ENCODE peak calls at places on chromosome 21, in seven cellular contexts. One of them, this sample, is unnamed.

GRCh38 chr21:34510148-34511142 is 1.6 kb downstream of the KCNE1 start:
- DNase-seq in adrenal gland: peak
- DNase-seq in upper lobe of right lung: peak
- DNase-seq in fibroblast of lung: peak
- DNase-seq in cardiac fibroblast: peak
- DNase-seq in HFF-Myc: no peak
- DNase-seq in ascending aorta: peak
- DNase-seq in this sample: peak

GRCh38 chr21:41008971-41009370 is 159.0 kb upstream of the BACE2 start:
- DNase-seq in adrenal gland: no peak
- DNase-seq in upper lobe of right lung: no peak
- DNase-seq in fibroblast of lung: no peak
- DNase-seq in cardiac fibroblast: no peak
- DNase-seq in HFF-Myc: no peak
- DNase-seq in ascending aorta: no peak
- DNase-seq in this sample: no peak

GRCh38 chr21:15848632-15849031 is 118.8 kb downstream of the USP25 start:
- DNase-seq in adrenal gland: no peak
- DNase-seq in upper lobe of right lung: no peak
- DNase-seq in fibroblast of lung: peak
- DNase-seq in cardiac fibroblast: peak
- DNase-seq in HFF-Myc: no peak
- DNase-seq in ascending aorta: no peak
- DNase-seq in this sample: no peak

GRCh38 chr21:34029724-34030528 is 43.5 kb upstream of the MRPS6 start:
- DNase-seq in adrenal gland: peak
- DNase-seq in upper lobe of right lung: no peak
- DNase-seq in fibroblast of lung: peak
- DNase-seq in cardiac fibroblast: peak
- DNase-seq in HFF-Myc: peak
- DNase-seq in ascending aorta: no peak
- DNase-seq in this sample: peak

GRCh38 chr21:34775793-34776192 is 107.0 kb downstream of the CLIC6 start:
- DNase-seq in adrenal gland: no peak
- DNase-seq in upper lobe of right lung: no peak
- DNase-seq in fibroblast of lung: no peak
- DNase-seq in cardiac fibroblast: no peak
- DNase-seq in HFF-Myc: no peak
- DNase-seq in ascending aorta: no peak
- DNase-seq in this sample: no peak

GRCh38 chr21:41521489-41522027 is 13.6 kb upstream of the TMPRSS2 start:
- DNase-seq in adrenal gland: no peak
- DNase-seq in upper lobe of right lung: no peak
- DNase-seq in fibroblast of lung: no peak
- DNase-seq in cardiac fibroblast: no peak
- DNase-seq in HFF-Myc: no peak
- DNase-seq in ascending aorta: no peak
- DNase-seq in this sample: no peak

GRCh38 chr21:35138665-35139381 is 89.7 kb upstream of the RUNX1 start:
- DNase-seq in adrenal gland: no peak
- DNase-seq in upper lobe of right lung: no peak
- DNase-seq in fibroblast of lung: peak
- DNase-seq in cardiac fibroblast: peak
- DNase-seq in HFF-Myc: no peak
- DNase-seq in ascending aorta: no peak
- DNase-seq in this sample: peak

GRCh38 chr21:17139696-17140095 is 373.1 kb upstream of the CXADR start:
- DNase-seq in adrenal gland: no peak
- DNase-seq in upper lobe of right lung: no peak
- DNase-seq in fibroblast of lung: peak
- DNase-seq in cardiac fibroblast: peak
- DNase-seq in HFF-Myc: no peak
- DNase-seq in ascending aorta: no peak
- DNase-seq in this sample: no peak

GRCh38 chr21:37257526-37257966 is 9.6 kb downstream of the VPS26C start:
- DNase-seq in adrenal gland: peak
- DNase-seq in upper lobe of right lung: peak
- DNase-seq in fibroblast of lung: peak
- DNase-seq in cardiac fibroblast: peak
- DNase-seq in HFF-Myc: no peak
- DNase-seq in ascending aorta: no peak
- DNase-seq in this sample: peak

GRCh38 chr21:33268392-33268735 is 2.2 kb downstream of the IL10RB start:
- DNase-seq in adrenal gland: no peak
- DNase-seq in upper lobe of right lung: no peak
- DNase-seq in fibroblast of lung: no peak
- DNase-seq in cardiac fibroblast: no peak
- DNase-seq in HFF-Myc: no peak
- DNase-seq in ascending aorta: no peak
- DNase-seq in this sample: no peak

GRCh38 chr21:24110846-24111245 is 1496.4 kb downstream of the MRPL39 start:
- DNase-seq in adrenal gland: no peak
- DNase-seq in upper lobe of right lung: no peak
- DNase-seq in fibroblast of lung: no peak
- DNase-seq in cardiac fibroblast: peak
- DNase-seq in HFF-Myc: no peak
- DNase-seq in ascending aorta: no peak
- DNase-seq in this sample: no peak

GRCh38 chr21:32348604-32349332 is 44.0 kb downstream of the URB1 start:
- DNase-seq in adrenal gland: peak
- DNase-seq in upper lobe of right lung: no peak
- DNase-seq in fibroblast of lung: no peak
- DNase-seq in cardiac fibroblast: no peak
- DNase-seq in HFF-Myc: no peak
- DNase-seq in ascending aorta: no peak
- DNase-seq in this sample: no peak

GRCh38 chr21:16424331-16424749 is 694.6 kb downstream of the USP25 start:
- DNase-seq in adrenal gland: no peak
- DNase-seq in upper lobe of right lung: no peak
- DNase-seq in fibroblast of lung: peak
- DNase-seq in cardiac fibroblast: peak
- DNase-seq in HFF-Myc: no peak
- DNase-seq in ascending aorta: no peak
- DNase-seq in this sample: no peak

DNA sequence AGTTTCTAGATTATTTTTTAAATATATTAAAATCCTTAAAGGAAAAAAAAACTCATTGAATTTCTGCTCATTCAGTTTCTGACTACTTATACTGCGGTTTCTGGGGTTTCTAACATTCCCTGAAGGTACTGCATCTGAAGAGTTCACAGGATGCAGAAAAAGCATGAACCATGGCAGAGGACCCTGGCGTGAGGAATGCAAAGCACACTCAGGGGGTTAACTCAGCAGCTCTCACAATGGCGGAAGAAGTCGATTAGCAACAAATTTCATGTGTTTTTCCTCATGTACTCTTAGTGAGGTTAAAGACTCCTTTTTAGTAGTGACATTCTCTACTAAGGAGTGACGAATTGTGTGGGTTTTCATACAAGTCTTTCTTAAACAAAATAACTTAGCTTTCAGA is 975.6 kb downstream of the NCAM2 start:
- DNase-seq in adrenal gland: no peak
- DNase-seq in upper lobe of right lung: no peak
- DNase-seq in fibroblast of lung: peak
- DNase-seq in cardiac fibroblast: no peak
- DNase-seq in HFF-Myc: no peak
- DNase-seq in ascending aorta: no peak
- DNase-seq in this sample: no peak
- TF ChIP-seq CTCF in adrenal gland: no peak
- TF ChIP-seq CTCF in upper lobe of right lung: no peak
- TF ChIP-seq CTCF in fibroblast of lung: peak
- TF ChIP-seq CTCF in cardiac fibroblast: no peak
- TF ChIP-seq CTCF in HFF-Myc: no peak
- TF ChIP-seq CTCF in ascending aorta: no peak
- TF ChIP-seq CTCF in this sample: no peak

DNA sequence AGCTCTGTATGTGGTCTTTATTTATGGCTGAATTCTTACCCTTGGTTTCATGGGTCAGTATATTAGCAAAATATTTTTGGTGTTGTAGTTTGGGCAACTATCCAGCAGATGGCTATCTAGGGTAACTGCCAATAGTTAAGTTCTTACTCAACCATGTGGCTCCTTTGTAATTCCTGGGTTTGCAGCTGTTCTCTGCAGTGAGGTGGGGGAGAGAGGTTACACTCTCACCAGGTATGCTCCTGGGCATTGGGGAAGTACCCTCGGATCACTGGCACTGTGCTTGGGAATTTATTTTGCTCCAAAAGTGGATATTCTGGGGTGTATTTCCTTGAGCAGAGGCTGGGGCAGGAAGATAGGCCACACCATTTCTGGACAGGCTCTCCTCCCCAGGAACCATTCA is 436.7 kb upstream of the TMPRSS15 start:
- DNase-seq in adrenal gland: no peak
- DNase-seq in upper lobe of right lung: no peak
- DNase-seq in fibroblast of lung: peak
- DNase-seq in cardiac fibroblast: peak
- DNase-seq in HFF-Myc: no peak
- DNase-seq in ascending aorta: no peak
- DNase-seq in this sample: no peak
- TF ChIP-seq CTCF in adrenal gland: no peak
- TF ChIP-seq CTCF in upper lobe of right lung: no peak
- TF ChIP-seq CTCF in fibroblast of lung: peak
- TF ChIP-seq CTCF in cardiac fibroblast: peak
- TF ChIP-seq CTCF in HFF-Myc: peak
- TF ChIP-seq CTCF in ascending aorta: no peak
- TF ChIP-seq CTCF in this sample: peak

DNA sequence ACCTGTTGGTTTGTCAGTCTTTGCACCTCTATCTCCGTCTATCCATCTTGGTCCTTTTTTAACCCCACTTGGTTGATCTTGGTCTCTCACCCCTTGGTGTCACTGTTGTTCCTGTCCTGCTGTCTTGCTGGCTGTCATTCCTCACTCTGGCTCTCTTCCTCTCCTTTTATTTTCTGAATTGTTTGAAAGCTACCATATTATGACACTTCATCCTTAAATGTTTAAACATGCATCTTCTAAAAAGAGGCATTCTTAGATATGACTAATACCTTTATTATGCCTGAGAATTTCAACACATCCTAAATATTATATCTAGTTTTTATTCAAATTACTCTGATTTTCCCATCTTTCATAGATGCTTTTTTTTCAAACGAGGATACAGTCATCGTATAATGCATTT is 37.0 kb downstream of the BACH1 start:
- DNase-seq in adrenal gland: no peak
- DNase-seq in upper lobe of right lung: no peak
- DNase-seq in fibroblast of lung: peak
- DNase-seq in cardiac fibroblast: peak
- DNase-seq in HFF-Myc: no peak
- DNase-seq in ascending aorta: no peak
- DNase-seq in this sample: no peak
- TF ChIP-seq CTCF in adrenal gland: no peak
- TF ChIP-seq CTCF in upper lobe of right lung: no peak
- TF ChIP-seq CTCF in fibroblast of lung: no peak
- TF ChIP-seq CTCF in cardiac fibroblast: no peak
- TF ChIP-seq CTCF in HFF-Myc: no peak
- TF ChIP-seq CTCF in ascending aorta: no peak
- TF ChIP-seq CTCF in this sample: no peak

GRCh38 chr21:29232601-29233541 is 65.9 kb upstream of the BACH1 start:
- DNase-seq in adrenal gland: no peak
- DNase-seq in upper lobe of right lung: no peak
- DNase-seq in fibroblast of lung: no peak
- DNase-seq in cardiac fibroblast: peak
- DNase-seq in HFF-Myc: no peak
- DNase-seq in ascending aorta: no peak
- DNase-seq in this sample: no peak
- TF ChIP-seq CTCF in adrenal gland: no peak
- TF ChIP-seq CTCF in upper lobe of right lung: no peak
- TF ChIP-seq CTCF in fibroblast of lung: no peak
- TF ChIP-seq CTCF in cardiac fibroblast: no peak
- TF ChIP-seq CTCF in HFF-Myc: no peak
- TF ChIP-seq CTCF in ascending aorta: no peak
- TF ChIP-seq CTCF in this sample: no peak

GRCh38 chr21:43981151-43981870 is 30.8 kb upstream of the TRAPPC10 start:
- DNase-seq in adrenal gland: no peak
- DNase-seq in upper lobe of right lung: no peak
- DNase-seq in fibroblast of lung: no peak
- DNase-seq in cardiac fibroblast: no peak
- DNase-seq in HFF-Myc: no peak
- DNase-seq in ascending aorta: no peak
- DNase-seq in this sample: no peak

GRCh38 chr21:43981871-43982210 is 30.3 kb upstream of the TRAPPC10 start:
- DNase-seq in adrenal gland: no peak
- DNase-seq in upper lobe of right lung: no peak
- DNase-seq in fibroblast of lung: no peak
- DNase-seq in cardiac fibroblast: no peak
- DNase-seq in HFF-Myc: no peak
- DNase-seq in ascending aorta: no peak
- DNase-seq in this sample: no peak

GRCh38 chr21:43982489-43983078 is 29.5 kb upstream of the TRAPPC10 start:
- DNase-seq in adrenal gland: no peak
- DNase-seq in upper lobe of right lung: no peak
- DNase-seq in fibroblast of lung: no peak
- DNase-seq in cardiac fibroblast: no peak
- DNase-seq in HFF-Myc: no peak
- DNase-seq in ascending aorta: no peak
- DNase-seq in this sample: no peak

GRCh38 chr21:43978060-43978459 is 34.0 kb upstream of the TRAPPC10 start:
- DNase-seq in adrenal gland: no peak
- DNase-seq in upper lobe of right lung: no peak
- DNase-seq in fibroblast of lung: no peak
- DNase-seq in cardiac fibroblast: no peak
- DNase-seq in HFF-Myc: no peak
- DNase-seq in ascending aorta: no peak
- DNase-seq in this sample: no peak

GRCh38 chr21:43979654-43980053 is 32.5 kb upstream of the TRAPPC10 start:
- DNase-seq in adrenal gland: no peak
- DNase-seq in upper lobe of right lung: no peak
- DNase-seq in fibroblast of lung: no peak
- DNase-seq in cardiac fibroblast: no peak
- DNase-seq in HFF-Myc: no peak
- DNase-seq in ascending aorta: no peak
- DNase-seq in this sample: no peak
- TF ChIP-seq CTCF in adrenal gland: no peak
- TF ChIP-seq CTCF in upper lobe of right lung: no peak
- TF ChIP-seq CTCF in fibroblast of lung: no peak
- TF ChIP-seq CTCF in cardiac fibroblast: peak
- TF ChIP-seq CTCF in HFF-Myc: no peak
- TF ChIP-seq CTCF in ascending aorta: no peak
- TF ChIP-seq CTCF in this sample: no peak

DNA sequence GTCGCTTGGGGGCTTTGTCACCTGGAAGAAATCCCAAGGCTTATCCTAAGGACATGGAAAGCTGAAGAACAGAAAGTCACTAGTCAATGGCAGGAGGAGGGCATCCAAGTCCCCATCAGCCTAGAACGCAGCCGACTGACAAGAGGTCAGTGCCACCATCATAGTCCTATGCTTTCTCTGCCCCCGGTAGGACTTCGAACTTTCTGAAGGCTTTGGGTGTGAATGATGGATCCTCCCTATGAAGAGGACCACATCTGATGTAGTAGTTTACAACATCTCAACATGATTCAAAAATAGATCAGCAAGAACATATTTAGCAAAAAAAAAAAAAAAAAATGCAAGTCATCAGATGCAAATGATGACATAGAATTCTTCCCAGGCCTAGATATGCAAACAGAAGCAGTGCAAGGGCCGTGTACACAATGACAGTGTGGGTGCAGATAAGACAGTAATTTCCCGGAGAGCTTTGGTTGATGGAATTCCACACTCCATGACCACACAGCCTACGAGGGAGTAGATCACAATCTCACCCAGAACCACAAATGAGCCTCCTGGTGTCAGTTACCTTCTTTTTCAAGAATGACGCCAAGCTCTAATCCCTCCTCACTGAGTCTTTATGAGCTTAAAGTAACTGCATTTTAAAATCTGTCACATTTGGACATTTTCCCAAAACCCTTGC is 88.3 kb downstream of the PSMG1 start:
- DNase-seq in adrenal gland: no peak
- DNase-seq in upper lobe of right lung: no peak
- DNase-seq in fibroblast of lung: peak
- DNase-seq in cardiac fibroblast: peak
- DNase-seq in HFF-Myc: no peak
- DNase-seq in ascending aorta: no peak
- DNase-seq in this sample: no peak
- TF ChIP-seq CTCF in adrenal gland: no peak
- TF ChIP-seq CTCF in upper lobe of right lung: no peak
- TF ChIP-seq CTCF in fibroblast of lung: no peak
- TF ChIP-seq CTCF in cardiac fibroblast: no peak
- TF ChIP-seq CTCF in HFF-Myc: no peak
- TF ChIP-seq CTCF in ascending aorta: no peak
- TF ChIP-seq CTCF in this sample: no peak

This sample was measured in Peyer's patch.